ENCODE peak calls at places on chromosomes 1 and 21, in nine cellular contexts. One of them, this sample, is unnamed.

GRCh38 chr1:48841466-48841865 is 64.8 kb upstream of the BEND5 start:
- DNase-seq in hepatocyte: peak; percentile 26
- DNase-seq in CD8-positive, alpha-beta memory T cell: no peak
- DNase-seq in stomach: no peak
- DNase-seq in upper lobe of right lung: no peak
- DNase-seq in suprapubic skin: no peak
- DNase-seq in right cardiac atrium: no peak
- DNase-seq in breast epithelium: no peak
- DNase-seq in endodermal cell: no peak
- DNase-seq in this sample: no peak

GRCh38 chr1:30197616-30197934 is 525.8 kb downstream of the MATN1 start:
- DNase-seq in hepatocyte: no peak
- DNase-seq in CD8-positive, alpha-beta memory T cell: no peak
- DNase-seq in stomach: no peak
- DNase-seq in upper lobe of right lung: no peak
- DNase-seq in suprapubic skin: no peak
- DNase-seq in right cardiac atrium: no peak
- DNase-seq in breast epithelium: no peak
- DNase-seq in endodermal cell: no peak
- DNase-seq in this sample: no peak

GRCh38 chr1:22197644-22198043 is 54.7 kb upstream of the WNT4 start:
- DNase-seq in hepatocyte: no peak
- DNase-seq in CD8-positive, alpha-beta memory T cell: no peak
- DNase-seq in stomach: peak; percentile 67
- DNase-seq in upper lobe of right lung: no peak
- DNase-seq in suprapubic skin: no peak
- DNase-seq in right cardiac atrium: no peak
- DNase-seq in breast epithelium: no peak
- DNase-seq in endodermal cell: no peak
- DNase-seq in this sample: no peak

GRCh38 chr1:115837762-115838421 is 3.0 kb downstream of the NHLH2 start:
- DNase-seq in hepatocyte: peak; percentile 16
- DNase-seq in CD8-positive, alpha-beta memory T cell: no peak
- DNase-seq in stomach: no peak
- DNase-seq in upper lobe of right lung: peak; percentile 66
- DNase-seq in suprapubic skin: no peak
- DNase-seq in right cardiac atrium: no peak
- DNase-seq in breast epithelium: no peak
- DNase-seq in endodermal cell: peak; percentile 83
- DNase-seq in this sample: no peak

GRCh38 chr1:62676606-62677356 is 11.4 kb downstream of the DOCK7 start:
- DNase-seq in hepatocyte: no peak
- DNase-seq in CD8-positive, alpha-beta memory T cell: no peak
- DNase-seq in stomach: no peak
- DNase-seq in upper lobe of right lung: no peak
- DNase-seq in suprapubic skin: no peak
- DNase-seq in right cardiac atrium: no peak
- DNase-seq in breast epithelium: no peak
- DNase-seq in endodermal cell: no peak
- DNase-seq in this sample: no peak

GRCh38 chr1:14217384-14217783 is 381.1 kb upstream of the KAZN start:
- DNase-seq in hepatocyte: no peak
- DNase-seq in CD8-positive, alpha-beta memory T cell: no peak
- DNase-seq in stomach: no peak
- DNase-seq in upper lobe of right lung: no peak
- DNase-seq in suprapubic skin: no peak
- DNase-seq in right cardiac atrium: no peak
- DNase-seq in breast epithelium: no peak
- DNase-seq in endodermal cell: no peak
- DNase-seq in this sample: no peak

GRCh38 chr1:213761845-213762407 is 225.8 kb upstream of the PROX1 start:
- DNase-seq in hepatocyte: no peak
- DNase-seq in CD8-positive, alpha-beta memory T cell: no peak
- DNase-seq in stomach: no peak
- DNase-seq in upper lobe of right lung: no peak
- DNase-seq in suprapubic skin: no peak
- DNase-seq in right cardiac atrium: no peak
- DNase-seq in breast epithelium: no peak
- DNase-seq in endodermal cell: peak; percentile 64
- DNase-seq in this sample: no peak

GRCh38 chr1:206080421-206080820 is 27.4 kb downstream of the RHEX start:
- DNase-seq in hepatocyte: no peak
- DNase-seq in CD8-positive, alpha-beta memory T cell: no peak
- DNase-seq in stomach: no peak
- DNase-seq in upper lobe of right lung: no peak
- DNase-seq in suprapubic skin: no peak
- DNase-seq in right cardiac atrium: no peak
- DNase-seq in breast epithelium: no peak
- DNase-seq in endodermal cell: peak; percentile 27
- DNase-seq in this sample: no peak

GRCh38 chr1:61496501-61496900 is 228.4 kb downstream of the TM2D1 start:
- DNase-seq in hepatocyte: no peak
- DNase-seq in CD8-positive, alpha-beta memory T cell: no peak
- DNase-seq in stomach: no peak
- DNase-seq in upper lobe of right lung: no peak
- DNase-seq in suprapubic skin: no peak
- DNase-seq in right cardiac atrium: no peak
- DNase-seq in breast epithelium: no peak
- DNase-seq in endodermal cell: no peak
- DNase-seq in this sample: no peak

GRCh38 chr1:44030606-44031050 is 634 bp downstream of the SLC6A9 start:
- DNase-seq in hepatocyte: peak; percentile 81
- DNase-seq in CD8-positive, alpha-beta memory T cell: peak; percentile 38
- DNase-seq in stomach: no peak
- DNase-seq in upper lobe of right lung: no peak
- DNase-seq in suprapubic skin: no peak
- DNase-seq in right cardiac atrium: peak; percentile 43
- DNase-seq in breast epithelium: peak; percentile 63
- DNase-seq in endodermal cell: peak; percentile 90
- DNase-seq in this sample: peak; percentile 41

GRCh38 chr1:204338359-204338758 is 21.4 kb downstream of the PLEKHA6 start:
- DNase-seq in hepatocyte: no peak
- DNase-seq in CD8-positive, alpha-beta memory T cell: no peak
- DNase-seq in stomach: no peak
- DNase-seq in upper lobe of right lung: no peak
- DNase-seq in suprapubic skin: no peak
- DNase-seq in right cardiac atrium: no peak
- DNase-seq in breast epithelium: no peak
- DNase-seq in endodermal cell: no peak
- DNase-seq in this sample: no peak

GRCh38 chr1:50378757-50379156 is 44.5 kb downstream of the DMRTA2 start:
- DNase-seq in hepatocyte: no peak
- DNase-seq in CD8-positive, alpha-beta memory T cell: no peak
- DNase-seq in stomach: no peak
- DNase-seq in upper lobe of right lung: no peak
- DNase-seq in suprapubic skin: no peak
- DNase-seq in right cardiac atrium: no peak
- DNase-seq in breast epithelium: no peak
- DNase-seq in endodermal cell: no peak
- DNase-seq in this sample: no peak

GRCh38 chr1:34780528-34780927 is 486 bp upstream of the GJB3 start:
- DNase-seq in hepatocyte: no peak
- DNase-seq in CD8-positive, alpha-beta memory T cell: no peak
- DNase-seq in stomach: no peak
- DNase-seq in upper lobe of right lung: peak; percentile 32
- DNase-seq in suprapubic skin: peak; percentile 55
- DNase-seq in right cardiac atrium: no peak
- DNase-seq in breast epithelium: no peak
- DNase-seq in endodermal cell: peak; percentile 28
- DNase-seq in this sample: no peak

GRCh38 chr1:161801955-161802354 is 35.8 kb downstream of the ATF6 start:
- DNase-seq in hepatocyte: peak; percentile 5
- DNase-seq in CD8-positive, alpha-beta memory T cell: no peak
- DNase-seq in stomach: no peak
- DNase-seq in upper lobe of right lung: no peak
- DNase-seq in suprapubic skin: no peak
- DNase-seq in right cardiac atrium: no peak
- DNase-seq in breast epithelium: no peak
- DNase-seq in endodermal cell: peak; percentile 46
- DNase-seq in this sample: no peak

GRCh38 chr1:183025782-183026774 is 2.9 kb downstream of the LAMC1 start:
- DNase-seq in hepatocyte: no peak
- DNase-seq in CD8-positive, alpha-beta memory T cell: no peak
- DNase-seq in stomach: no peak
- DNase-seq in upper lobe of right lung: no peak
- DNase-seq in suprapubic skin: no peak
- DNase-seq in right cardiac atrium: no peak
- DNase-seq in breast epithelium: no peak
- DNase-seq in endodermal cell: no peak
- DNase-seq in this sample: no peak

GRCh38 chr1:14055442-14056225 is 355.6 kb downstream of the PRDM2 start:
- DNase-seq in hepatocyte: peak; percentile 26
- DNase-seq in CD8-positive, alpha-beta memory T cell: no peak
- DNase-seq in stomach: no peak
- DNase-seq in upper lobe of right lung: no peak
- DNase-seq in suprapubic skin: no peak
- DNase-seq in right cardiac atrium: no peak
- DNase-seq in breast epithelium: no peak
- DNase-seq in endodermal cell: no peak
- DNase-seq in this sample: no peak

GRCh38 chr1:233707153-233707905 is 93.4 kb downstream of the KCNK1 start:
- DNase-seq in hepatocyte: peak; percentile 47
- DNase-seq in CD8-positive, alpha-beta memory T cell: no peak
- DNase-seq in stomach: peak; percentile 67
- DNase-seq in upper lobe of right lung: no peak
- DNase-seq in suprapubic skin: no peak
- DNase-seq in right cardiac atrium: no peak
- DNase-seq in breast epithelium: no peak
- DNase-seq in endodermal cell: no peak
- DNase-seq in this sample: no peak

GRCh38 chr1:100354971-100355394 is 2.7 kb downstream of the CDC14A start:
- DNase-seq in hepatocyte: peak; percentile 74
- DNase-seq in CD8-positive, alpha-beta memory T cell: no peak
- DNase-seq in stomach: peak; percentile 54
- DNase-seq in upper lobe of right lung: no peak
- DNase-seq in suprapubic skin: no peak
- DNase-seq in right cardiac atrium: no peak
- DNase-seq in breast epithelium: no peak
- DNase-seq in endodermal cell: no peak
- DNase-seq in this sample: peak; percentile 10

GRCh38 chr1:76292418-76293184 is 218.1 kb downstream of the ST6GALNAC3 start:
- DNase-seq in hepatocyte: no peak
- DNase-seq in CD8-positive, alpha-beta memory T cell: no peak
- DNase-seq in stomach: no peak
- DNase-seq in upper lobe of right lung: no peak
- DNase-seq in suprapubic skin: no peak
- DNase-seq in right cardiac atrium: no peak
- DNase-seq in breast epithelium: no peak
- DNase-seq in endodermal cell: no peak
- DNase-seq in this sample: no peak

DNA sequence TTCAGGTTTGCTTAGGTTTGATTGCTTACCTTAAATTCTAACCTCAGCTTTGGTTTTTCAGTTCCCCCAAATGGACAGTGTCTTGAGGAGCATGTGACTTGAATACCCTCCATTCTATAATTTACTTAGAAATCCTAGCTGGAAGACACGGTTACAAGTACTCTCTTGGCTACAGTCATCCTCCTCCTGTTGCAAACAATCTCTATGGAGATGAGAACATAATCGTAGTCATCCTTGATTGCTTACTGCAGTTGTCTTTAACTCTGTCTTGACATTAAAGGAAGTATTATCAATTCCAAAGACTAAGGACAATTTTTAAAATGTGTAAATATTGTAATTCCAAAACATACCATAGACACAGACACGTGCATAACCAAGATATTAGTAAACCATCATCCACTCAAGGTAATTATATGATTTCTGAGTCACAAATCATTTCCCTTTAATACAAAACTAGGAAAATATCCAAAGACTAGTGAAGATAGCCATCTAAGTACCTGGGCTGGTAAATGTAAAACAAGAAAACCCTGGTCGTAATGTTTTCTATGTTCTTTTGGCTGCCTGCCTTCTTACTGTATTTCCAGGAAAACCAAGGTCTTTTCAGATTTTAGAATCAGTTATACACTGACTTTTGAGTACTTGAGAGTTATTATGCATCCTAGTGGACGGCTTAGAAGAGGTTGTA is 149.9 kb downstream of the CHRM3 start:
- DNase-seq in hepatocyte: no peak
- DNase-seq in CD8-positive, alpha-beta memory T cell: no peak
- DNase-seq in stomach: no peak
- DNase-seq in upper lobe of right lung: no peak
- DNase-seq in suprapubic skin: no peak
- DNase-seq in right cardiac atrium: no peak
- DNase-seq in breast epithelium: no peak
- DNase-seq in endodermal cell: no peak
- DNase-seq in this sample: no peak
- H3K9me3 ChIP-seq in hepatocyte: no peaks in the 10 kb centered on the region
- H3K9me3 ChIP-seq in CD8-positive, alpha-beta memory T cell: no peaks in the 10 kb centered on the region
- H3K9me3 ChIP-seq in stomach: no peaks in the 10 kb centered on the region
- H3K9me3 ChIP-seq in upper lobe of right lung: no peaks in the 10 kb centered on the region
- H3K9me3 ChIP-seq in suprapubic skin: no peaks in the 10 kb centered on the region
- H3K9me3 ChIP-seq in right cardiac atrium: no peaks in the 10 kb centered on the region
- H3K9me3 ChIP-seq in breast epithelium: no peaks in the 10 kb centered on the region
- H3K9me3 ChIP-seq in endodermal cell: no peaks in the 10 kb centered on the region
- H3K9me3 ChIP-seq in this sample: no peaks in the 10 kb centered on the region

DNA sequence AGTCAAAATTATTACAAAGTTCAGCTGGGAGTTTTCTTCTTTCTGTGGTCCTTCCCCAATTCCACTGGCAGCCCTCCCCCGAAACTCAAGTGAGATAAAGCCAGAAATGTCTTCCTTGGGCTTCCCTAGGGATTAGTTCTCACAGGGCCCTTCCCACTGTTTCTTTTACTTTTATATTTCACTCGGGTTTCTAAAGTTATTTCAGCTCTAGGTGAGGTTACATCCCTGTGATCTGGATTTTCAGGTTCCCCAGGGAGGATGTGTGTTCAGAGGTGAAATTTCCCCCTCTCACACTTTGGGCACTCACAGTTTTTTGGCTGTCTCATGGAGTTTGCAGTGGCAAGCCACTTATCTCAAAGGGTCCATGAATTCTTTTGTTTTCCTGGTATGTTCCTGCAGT is 77.3 kb downstream of the DRAM2 start:
- DNase-seq in hepatocyte: no peak
- DNase-seq in CD8-positive, alpha-beta memory T cell: no peak
- DNase-seq in stomach: no peak
- DNase-seq in upper lobe of right lung: no peak
- DNase-seq in suprapubic skin: no peak
- DNase-seq in right cardiac atrium: no peak
- DNase-seq in breast epithelium: no peak
- DNase-seq in endodermal cell: no peak
- DNase-seq in this sample: no peak
- H3K9me3 ChIP-seq in hepatocyte: no peaks in the 10 kb centered on the region
- H3K9me3 ChIP-seq in CD8-positive, alpha-beta memory T cell: no peaks in the 10 kb centered on the region
- H3K9me3 ChIP-seq in stomach: peaks cover 31% of the 10 kb centered on the region
- H3K9me3 ChIP-seq in upper lobe of right lung: no peaks in the 10 kb centered on the region
- H3K9me3 ChIP-seq in suprapubic skin: peaks cover 12% of the 10 kb centered on the region
- H3K9me3 ChIP-seq in right cardiac atrium: peaks cover 6% of the 10 kb centered on the region
- H3K9me3 ChIP-seq in breast epithelium: peaks cover 7% of the 10 kb centered on the region
- H3K9me3 ChIP-seq in endodermal cell: peaks cover 11% of the 10 kb centered on the region
- H3K9me3 ChIP-seq in this sample: no peaks in the 10 kb centered on the region

GRCh38 chr21:27045281-27045985 is 78.5 kb upstream of the ADAMTS5 start:
- DNase-seq in hepatocyte: no peak
- DNase-seq in CD8-positive, alpha-beta memory T cell: no peak
- DNase-seq in stomach: no peak
- DNase-seq in upper lobe of right lung: no peak
- DNase-seq in suprapubic skin: no peak
- DNase-seq in right cardiac atrium: no peak
- DNase-seq in breast epithelium: no peak
- DNase-seq in endodermal cell: no peak
- DNase-seq in this sample: no peak
- H3K9me3 ChIP-seq in hepatocyte: no peaks in the 10 kb centered on the region
- H3K9me3 ChIP-seq in CD8-positive, alpha-beta memory T cell: no peaks in the 10 kb centered on the region
- H3K9me3 ChIP-seq in stomach: no peaks in the 10 kb centered on the region
- H3K9me3 ChIP-seq in upper lobe of right lung: no peaks in the 10 kb centered on the region
- H3K9me3 ChIP-seq in suprapubic skin: no peaks in the 10 kb centered on the region
- H3K9me3 ChIP-seq in right cardiac atrium: no peaks in the 10 kb centered on the region
- H3K9me3 ChIP-seq in breast epithelium: no peaks in the 10 kb centered on the region
- H3K9me3 ChIP-seq in endodermal cell: no peaks in the 10 kb centered on the region
- H3K9me3 ChIP-seq in this sample: no peaks in the 10 kb centered on the region

GRCh38 chr1:97814804-97815203 is 106.0 kb downstream of the DPYD start:
- DNase-seq in hepatocyte: no peak
- DNase-seq in CD8-positive, alpha-beta memory T cell: no peak
- DNase-seq in stomach: no peak
- DNase-seq in upper lobe of right lung: no peak
- DNase-seq in suprapubic skin: no peak
- DNase-seq in right cardiac atrium: no peak
- DNase-seq in breast epithelium: no peak
- DNase-seq in endodermal cell: no peak
- DNase-seq in this sample: no peak
- H3K9me3 ChIP-seq in hepatocyte: no peaks in the 10 kb centered on the region
- H3K9me3 ChIP-seq in CD8-positive, alpha-beta memory T cell: no peaks in the 10 kb centered on the region
- H3K9me3 ChIP-seq in stomach: no peaks in the 10 kb centered on the region
- H3K9me3 ChIP-seq in upper lobe of right lung: no peaks in the 10 kb centered on the region
- H3K9me3 ChIP-seq in suprapubic skin: no peaks in the 10 kb centered on the region
- H3K9me3 ChIP-seq in right cardiac atrium: no peaks in the 10 kb centered on the region
- H3K9me3 ChIP-seq in breast epithelium: no peaks in the 10 kb centered on the region
- H3K9me3 ChIP-seq in endodermal cell: no peaks in the 10 kb centered on the region
- H3K9me3 ChIP-seq in this sample: no peaks in the 10 kb centered on the region